ENCODE peak calls at places on chromosomes 4 and X, in seven cellular contexts. I is adrenal gland, A is K562, J is PC-3, S is SJCRH30, Q is sigmoid colon, N is hepatocyte. E is an unnamed sample.
A peak's percentile ranks its signal among the peaks of the same experiment; 100 is the strongest.

GRCh38 chr4:78131403-78131802 is 74.3 kb downstream of the FRAS1 start:
- DNase-seq in I (no peak), A (no peak), J (no peak), S (no peak), Q (no peak), N (no peak), E (no peak)

GRCh38 chr4:38323141-38323634 is 340.8 kb upstream of the KLF3 start:
- DNase-seq in I (no peak), A (peak; percentile 49), J (peak; percentile 13), S (no peak), Q (no peak), N (no peak), E (no peak)

GRCh38 chrX:125940985-125941384 is 225.1 kb downstream of the DCAF12L2 start:
- DNase-seq in I (no peak), A (no peak), J (no peak), S (no peak), Q (no peak), N (no peak), E (no peak)

GRCh38 chr4:98661356-98662054 is 3.1 kb upstream of the TSPAN5 start:
- DNase-seq in I (no peak), A (no peak), J (peak; percentile 76), S (no peak), Q (no peak), N (peak; percentile 55), E (no peak)

GRCh38 chr4:123995939-123996338 is 599.3 kb downstream of the SPRY1 start:
- DNase-seq in I (no peak), A (no peak), J (peak; percentile 59), S (no peak), Q (no peak), N (no peak), E (no peak)

GRCh38 chr4:17447675-17448298 is 64.1 kb downstream of the QDPR start:
- DNase-seq in I (peak; percentile 55), A (peak; percentile 74), J (peak; percentile 74), S (peak; percentile 75), Q (no peak), N (peak; percentile 85), E (no peak)

GRCh38 chrX:7060444-7060843 is 87.1 kb upstream of the STS start:
- DNase-seq in I (no peak), A (no peak), J (no peak), S (no peak), Q (no peak), N (no peak), E (no peak)

GRCh38 chr4:89270792-89271191 is 36.8 kb downstream of the GPRIN3 start:
- DNase-seq in I (no peak), A (no peak), J (no peak), S (no peak), Q (no peak), N (no peak), E (no peak)

GRCh38 chr4:4651811-4652609 is 110.2 kb upstream of the STX18 start:
- DNase-seq in I (no peak), A (no peak), J (no peak), S (no peak), Q (no peak), N (no peak), E (no peak)

GRCh38 chr4:8291701-8292387 is 22.3 kb downstream of the HTRA3 start:
- DNase-seq in I (no peak), A (no peak), J (no peak), S (no peak), Q (peak; percentile 52), N (no peak), E (peak; percentile 30)

GRCh38 chrX:68852046-68852445 is 23.2 kb downstream of the EFNB1 start:
- DNase-seq in I (no peak), A (no peak), J (no peak), S (no peak), Q (no peak), N (no peak), E (no peak)

GRCh38 chr4:122930877-122931276 is 8.5 kb upstream of the NUDT6 start:
- DNase-seq in I (no peak), A (no peak), J (peak; percentile 56), S (peak; percentile 32), Q (no peak), N (no peak), E (no peak)

GRCh38 chr4:149823770-149824221 is 8.2 kb upstream of the IQCM start:
- DNase-seq in I (no peak), A (no peak), J (peak; percentile 79), S (peak; percentile 13), Q (no peak), N (no peak), E (no peak)

GRCh38 chr4:105483840-105484239 is 10.0 kb upstream of the PPA2 start:
- DNase-seq in I (no peak), A (no peak), J (no peak), S (no peak), Q (no peak), N (no peak), E (no peak)
- H3K4me1 ChIP-seq in I (no peaks in the 10 kb centered on the region), A (no peaks in the 10 kb centered on the region), J (no peaks in the 10 kb centered on the region), S (no peaks in the 10 kb centered on the region), Q (no peaks in the 10 kb centered on the region), N (no peaks in the 10 kb centered on the region), E (no peaks in the 10 kb centered on the region)

DNA sequence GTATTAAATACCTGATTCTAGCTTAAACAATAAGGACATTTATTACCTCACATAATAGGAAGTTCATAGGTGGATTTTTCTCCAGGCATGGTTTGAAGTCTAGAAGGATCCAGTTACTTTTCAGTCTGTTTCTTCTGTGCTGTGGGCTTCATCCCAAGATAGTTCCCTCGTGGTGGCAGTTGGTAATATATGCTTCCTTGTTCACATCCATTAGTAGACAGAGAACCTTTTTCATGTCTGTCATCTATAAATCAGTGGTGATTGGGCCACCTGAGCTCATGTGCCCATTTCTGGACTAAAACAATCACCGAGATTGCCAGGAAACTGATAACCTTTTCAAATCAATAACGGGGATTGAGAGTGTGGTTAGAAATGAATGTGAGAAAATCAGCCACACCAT is 97.7 kb downstream of the KDM6A start:
- DNase-seq in I (no peak), A (no peak), J (no peak), S (no peak), Q (no peak), N (no peak), E (no peak)
- H3K9me3 ChIP-seq in I (no peaks in the 10 kb centered on the region), A (peaks cover 1% of the 10 kb centered on the region), J (no peaks in the 10 kb centered on the region), S (no peaks in the 10 kb centered on the region), Q (no peaks in the 10 kb centered on the region), N (no peaks in the 10 kb centered on the region), E (no peaks in the 10 kb centered on the region)

GRCh38 chrX:145813081-145813480 is 4.5 kb upstream of the SLITRK2 start:
- DNase-seq in I (no peak), A (no peak), J (no peak), S (no peak), Q (no peak), N (no peak), E (no peak)

GRCh38 chrX:145817299-145817665 is 347 bp upstream of the SLITRK2 start:
- DNase-seq in I (no peak), A (no peak), J (no peak), S (no peak), Q (no peak), N (no peak), E (no peak)

GRCh38 chrX:145820825-145821224 is 3.2 kb downstream of the SLITRK2 start:
- DNase-seq in I (no peak), A (no peak), J (no peak), S (no peak), Q (no peak), N (no peak), E (no peak)

GRCh38 chrX:145818522-145819075 is 970 bp downstream of the SLITRK2 start:
- DNase-seq in I (no peak), A (no peak), J (no peak), S (no peak), Q (no peak), N (no peak), E (no peak)

GRCh38 chrX:145816607-145817298 is 876 bp upstream of the SLITRK2 start:
- DNase-seq in I (no peak), A (no peak), J (no peak), S (no peak), Q (no peak), N (no peak), E (no peak)
- H3K4me3 ChIP-seq in I (peak overlapping the region; percentile 6), A (no peak overlapping the region), J (no peak overlapping the region), S (no peak overlapping the region), Q (peak overlapping the region; percentile 35), N (no peak overlapping the region), E (peak overlapping the region; percentile 47)

GRCh38 chr4:1644906-1645657 is 39.0 kb downstream of the FAM53A start:
- DNase-seq in I (no peak), A (no peak), J (no peak), S (peak; percentile 52), Q (peak; percentile 95), N (peak; percentile 71), E (peak; percentile 80)
- H3K4me1 ChIP-seq in I (no peaks in the 10 kb centered on the region), A (peaks cover 29% of the 10 kb centered on the region), J (no peaks in the 10 kb centered on the region), S (peaks cover 11% of the 10 kb centered on the region), Q (peaks cover 6% of the 10 kb centered on the region), N (peaks cover 9% of the 10 kb centered on the region), E (no peaks in the 10 kb centered on the region)

DNA sequence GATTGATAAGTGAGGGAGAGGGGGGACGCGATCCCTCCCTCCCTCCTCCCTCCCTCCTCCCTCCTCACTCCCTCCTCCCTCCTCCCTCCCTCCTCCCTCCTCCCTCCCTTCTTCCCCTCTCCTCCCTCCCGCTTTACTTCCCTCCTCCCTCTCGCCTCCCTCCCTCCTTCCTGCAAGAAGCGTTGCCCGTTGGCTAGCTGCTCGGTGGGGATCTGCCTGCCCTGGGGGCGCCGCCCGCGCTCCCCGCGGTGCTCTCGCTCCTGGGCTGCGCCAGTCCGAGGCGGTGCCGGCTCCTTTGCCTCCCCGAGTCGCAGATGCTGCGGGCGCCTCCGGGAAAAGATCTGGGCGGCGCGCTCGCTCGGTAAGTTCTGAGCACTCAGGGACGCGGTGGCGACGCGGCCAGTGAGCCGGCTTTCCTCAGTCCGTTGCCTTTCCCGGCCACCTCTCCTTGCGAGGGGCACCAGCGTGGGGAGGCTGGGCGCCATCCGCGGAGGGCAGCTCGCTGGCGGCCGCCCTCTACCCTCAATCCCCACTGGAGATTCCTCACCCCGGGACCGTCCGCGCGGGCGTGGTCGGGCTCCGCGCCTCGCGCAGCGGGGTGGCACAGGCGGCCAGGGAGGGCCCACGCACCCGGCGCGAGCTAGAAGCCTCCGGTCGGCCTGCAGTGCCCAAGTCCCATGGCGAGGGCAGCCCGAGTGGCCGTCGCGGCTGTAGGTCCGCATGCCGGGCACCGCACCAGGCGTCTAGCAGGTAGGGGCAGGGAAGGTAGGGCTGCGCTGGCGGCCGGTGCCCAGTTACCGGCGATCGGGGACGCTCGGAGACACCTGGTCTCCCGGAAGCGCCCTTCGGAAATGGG is at the start of gene SLITRK2:
- DNase-seq in I (no peak), A (no peak), J (no peak), S (no peak), Q (no peak), N (peak; percentile 14), E (peak; percentile 36)
- H3K9me3 ChIP-seq in I (no peaks in the 10 kb centered on the region), A (no peaks in the 10 kb centered on the region), J (no peaks in the 10 kb centered on the region), S (no peaks in the 10 kb centered on the region), Q (no peaks in the 10 kb centered on the region), N (no peaks in the 10 kb centered on the region), E (no peaks in the 10 kb centered on the region)